ENCODE peak calls at places on chromosomes 1 and 21, in eight cellular contexts. I, X, T, P, U, L, C and S are unnamed samples.

GRCh38 chr1:17802164-17802563 is 47.0 kb downstream of the ACTL8 start:
- DNase-seq in I (no peak), X (no peak), T (no peak), P (no peak), U (peak; percentile 28), L (no peak), C (no peak), S (no peak)

GRCh38 chr1:59062743-59063142 is 234.2 kb upstream of the FGGY start:
- DNase-seq in I (no peak), X (no peak), T (no peak), P (no peak), U (peak; percentile 82), L (no peak), C (no peak), S (no peak)

GRCh38 chr1:57258616-57259330 is 165.1 kb downstream of the DAB1 start:
- DNase-seq in I (no peak), X (no peak), T (no peak), P (no peak), U (no peak), L (no peak), C (no peak), S (no peak)

GRCh38 chr1:117232551-117232950 is 21.8 kb upstream of the VTCN1 start:
- DNase-seq in I (no peak), X (no peak), T (no peak), P (no peak), U (peak; percentile 8), L (no peak), C (no peak), S (no peak)

GRCh38 chr1:66275601-66276023 is 258.3 kb upstream of the SGIP1 start:
- DNase-seq in I (no peak), X (no peak), T (no peak), P (no peak), U (no peak), L (no peak), C (no peak), S (peak; percentile 63)

GRCh38 chr1:22949807-22950462 is 22.7 kb downstream of the LACTBL1 start:
- DNase-seq in I (no peak), X (no peak), T (no peak), P (no peak), U (no peak), L (no peak), C (no peak), S (no peak)

GRCh38 chr1:155962599-155963211 is 15.6 kb downstream of the ARHGEF2 start:
- DNase-seq in I (no peak), X (no peak), T (no peak), P (no peak), U (peak; percentile 63), L (peak; percentile 67), C (no peak), S (no peak)

GRCh38 chr1:12078938-12079861 is 16.1 kb downstream of the TNFRSF8 start:
- DNase-seq in I (peak; percentile 72), X (peak; percentile 68), T (peak; percentile 69), P (no peak), U (no peak), L (no peak), C (peak; percentile 67), S (no peak)

GRCh38 chr1:9233241-9233941 is 1.2 kb upstream of the H6PD start:
- DNase-seq in I (no peak), X (no peak), T (no peak), P (peak; percentile 65), U (peak; percentile 44), L (peak; percentile 89), C (no peak), S (peak; percentile 79)

GRCh38 chr1:110153407-110153950 is 3.2 kb downstream of the SLC6A17 start:
- DNase-seq in I (no peak), X (no peak), T (no peak), P (no peak), U (no peak), L (no peak), C (no peak), S (no peak)

GRCh38 chr1:209398330-209398991 is 185.1 kb upstream of the CAMK1G start:
- DNase-seq in I (no peak), X (no peak), T (no peak), P (no peak), U (peak; percentile 94), L (no peak), C (peak; percentile 43), S (no peak)

GRCh38 chr21:35045539-35046222 is 3.4 kb downstream of the RUNX1 start:
- DNase-seq in I (no peak), X (no peak), T (no peak), P (no peak), U (no peak), L (no peak), C (no peak), S (no peak)

GRCh38 chr1:241631674-241632073 is 8.5 kb downstream of the CHML start:
- DNase-seq in I (no peak), X (no peak), T (no peak), P (no peak), U (no peak), L (no peak), C (no peak), S (no peak)

GRCh38 chr21:26544208-26544607 is 28.9 kb downstream of the CYYR1 start:
- DNase-seq in I (no peak), X (no peak), T (no peak), P (no peak), U (no peak), L (no peak), C (no peak), S (no peak)
- TF ChIP-seq CTCF in I (no peak), X (no peak), T (no peak), P (no peak), U (no peak), L (no peak), C (no peak), S (no peak)

GRCh38 chr1:160376525-160377131 is 9.8 kb downstream of the NHLH1 start:
- DNase-seq in I (peak; percentile 81), X (peak; percentile 33), T (peak; percentile 55), P (no peak), U (peak; percentile 53), L (no peak), C (no peak), S (no peak)

GRCh38 chr1:160373696-160374095 is 6.8 kb downstream of the NHLH1 start:
- DNase-seq in I (no peak), X (no peak), T (no peak), P (no peak), U (no peak), L (no peak), C (no peak), S (no peak)

GRCh38 chr1:160375788-160376524 is 9.1 kb downstream of the NHLH1 start:
- DNase-seq in I (peak; percentile 50), X (no peak), T (no peak), P (no peak), U (peak; percentile 32), L (no peak), C (no peak), S (no peak)

GRCh38 chr1:160374701-160375443 is 8.0 kb downstream of the NHLH1 start:
- DNase-seq in I (no peak), X (no peak), T (no peak), P (no peak), U (no peak), L (no peak), C (no peak), S (no peak)

DNA sequence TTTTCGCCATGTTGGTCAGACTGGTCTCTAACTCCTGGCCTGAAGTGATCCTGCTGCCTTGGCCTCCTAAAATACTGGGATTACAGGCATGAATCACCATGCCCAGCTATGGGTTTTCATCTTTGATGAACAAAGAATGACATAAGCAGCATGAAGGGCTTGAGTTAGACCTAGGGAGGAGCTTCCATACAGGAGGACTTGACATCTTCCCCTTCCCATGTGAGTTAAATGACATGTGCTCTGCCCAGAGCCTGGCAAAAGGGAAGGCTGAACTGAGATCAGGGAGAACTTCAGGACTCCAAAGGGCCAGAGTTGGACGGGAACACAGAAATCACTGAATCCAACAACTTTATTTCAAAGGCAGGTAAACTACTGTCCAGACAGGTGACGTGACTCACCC is 7.4 kb downstream of the NHLH1 start:
- DNase-seq in I (no peak), X (no peak), T (no peak), P (no peak), U (no peak), L (no peak), C (no peak), S (no peak)
- TF ChIP-seq CTCF in I (no peak), X (no peak), T (no peak), P (no peak), U (no peak), L (no peak), C (no peak), S (no peak)

DNA sequence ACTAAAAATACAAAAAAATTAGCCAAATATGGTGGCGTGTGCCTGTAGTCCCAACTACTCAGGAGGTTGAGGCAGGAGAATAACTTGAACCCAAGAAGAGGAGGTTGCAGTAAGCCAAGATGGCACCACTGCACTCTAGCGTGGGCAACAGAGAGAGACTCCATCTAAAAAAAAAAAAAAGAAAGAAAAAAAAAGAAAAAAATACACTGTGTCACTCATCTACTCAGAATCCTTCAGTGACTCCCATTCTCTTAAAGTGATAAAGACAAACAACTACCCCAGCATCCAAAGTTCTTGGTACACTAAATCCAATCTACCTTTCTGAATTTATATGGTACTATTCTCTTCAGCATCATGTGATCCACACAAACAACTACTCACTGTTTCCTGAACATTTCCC is 40.2 kb upstream of the S1PR1 start:
- DNase-seq in I (no peak), X (no peak), T (no peak), P (no peak), U (no peak), L (no peak), C (no peak), S (no peak)
- TF ChIP-seq CTCF in I (no peak), X (no peak), T (no peak), P (no peak), U (no peak), L (no peak), C (no peak), S (no peak)

GRCh38 chr1:235074335-235075120 is 54.1 kb downstream of the TOMM20 start:
- DNase-seq in I (peak; percentile 58), X (peak; percentile 18), T (peak; percentile 65), P (peak; percentile 55), U (peak; percentile 79), L (peak; percentile 51), C (no peak), S (no peak)

GRCh38 chr1:235076504-235077162 is 52.0 kb downstream of the TOMM20 start:
- DNase-seq in I (no peak), X (no peak), T (no peak), P (no peak), U (no peak), L (peak; percentile 17), C (no peak), S (no peak)

GRCh38 chr1:235077163-235077540 is 51.5 kb downstream of the TOMM20 start:
- DNase-seq in I (no peak), X (no peak), T (no peak), P (no peak), U (no peak), L (peak; percentile 13), C (no peak), S (no peak)

GRCh38 chr1:235075121-235075954 is 53.3 kb downstream of the TOMM20 start:
- DNase-seq in I (peak; percentile 73), X (no peak), T (peak; percentile 80), P (peak; percentile 60), U (peak; percentile 96), L (peak; percentile 81), C (no peak), S (peak; percentile 84)

DNA sequence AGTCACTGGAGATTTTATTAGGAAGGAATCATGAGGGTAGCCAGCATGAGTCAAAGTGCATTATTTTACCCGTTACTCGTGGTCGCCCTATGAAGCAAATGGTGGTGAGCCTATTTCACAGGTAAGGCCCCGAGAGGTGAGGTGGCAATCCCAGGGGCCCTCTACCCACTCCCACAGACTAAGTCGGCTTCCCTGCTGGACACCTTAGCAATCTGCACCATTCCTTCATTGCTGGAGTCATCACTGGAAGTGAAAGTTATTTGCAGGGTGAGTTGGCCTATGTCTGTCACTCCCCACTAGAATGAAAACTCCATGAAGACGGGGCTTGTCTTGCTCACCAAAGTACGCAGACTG is 52.7 kb downstream of the TOMM20 start:
- DNase-seq in I (no peak), X (no peak), T (no peak), P (no peak), U (no peak), L (peak; percentile 34), C (no peak), S (no peak)
- TF ChIP-seq CTCF in I (no peak), X (no peak), T (no peak), P (no peak), U (peak; percentile 6), L (no peak), C (no peak), S (no peak)